ENCODE peak calls at places on chromosomes 5 and 9, in nine cellular contexts. J, O, N, Y, E, R, X, Q and L are unnamed samples.
A peak's percentile ranks its signal among the peaks of the same experiment; 100 is the strongest.

GRCh38 chr5:42874621-42875198 is 63.0 kb upstream of the SELENOP start:
- DNase-seq in J (no peak), O (no peak), N (no peak), Y (no peak), E (no peak), R (no peak), X (no peak), Q (no peak), L (no peak)

GRCh38 chr9:89022902-89023301 is 31.6 kb downstream of the S1PR3 start:
- DNase-seq in J (no peak), O (peak; percentile 61), N (peak; percentile 35), Y (no peak), E (peak; percentile 82), R (peak; percentile 66), X (no peak), Q (peak; percentile 40), L (peak; percentile 55)

GRCh38 chr5:80238078-80238477 is 17.8 kb downstream of the SERINC5 start:
- DNase-seq in J (no peak), O (no peak), N (no peak), Y (no peak), E (no peak), R (no peak), X (no peak), Q (no peak), L (no peak)

GRCh38 chr9:3059781-3060468 is 216.0 kb upstream of the PUM3 start:
- DNase-seq in J (no peak), O (no peak), N (no peak), Y (no peak), E (no peak), R (no peak), X (no peak), Q (no peak), L (no peak)

GRCh38 chr9:20507431-20507830 is 114.9 kb downstream of the MLLT3 start:
- DNase-seq in J (no peak), O (no peak), N (no peak), Y (no peak), E (no peak), R (no peak), X (no peak), Q (no peak), L (no peak)

GRCh38 chr5:165630211-165630866 is 2124.9 kb downstream of the MAT2B start:
- DNase-seq in J (peak; percentile 22), O (no peak), N (peak; percentile 29), Y (peak; percentile 24), E (no peak), R (peak; percentile 17), X (no peak), Q (peak; percentile 30), L (no peak)

GRCh38 chr9:119556129-119556875 is 187.1 kb upstream of the BRINP1 start:
- DNase-seq in J (peak; percentile 71), O (peak; percentile 65), N (peak; percentile 80), Y (peak; percentile 52), E (peak; percentile 26), R (peak; percentile 39), X (peak; percentile 92), Q (peak; percentile 74), L (no peak)

GRCh38 chr9:97570899-97571298 is 62.3 kb downstream of the TSTD2 start:
- DNase-seq in J (no peak), O (peak; percentile 93), N (no peak), Y (no peak), E (peak; percentile 45), R (no peak), X (peak; percentile 32), Q (no peak), L (no peak)

GRCh38 chr5:124921694-124922093 is 175.3 kb upstream of the ZNF608 start:
- DNase-seq in J (no peak), O (no peak), N (no peak), Y (no peak), E (no peak), R (no peak), X (no peak), Q (no peak), L (no peak)

GRCh38 chr9:120886490-120886967 is 9.5 kb upstream of the PHF19 start:
- DNase-seq in J (no peak), O (peak; percentile 60), N (no peak), Y (no peak), E (no peak), R (no peak), X (no peak), Q (no peak), L (no peak)

GRCh38 chr5:144478532-144478931 is 307.9 kb downstream of the KCTD16 start:
- DNase-seq in J (no peak), O (no peak), N (no peak), Y (no peak), E (no peak), R (no peak), X (no peak), Q (no peak), L (no peak)

GRCh38 chr9:128409998-128410397 is 10.7 kb upstream of the CERCAM start:
- DNase-seq in J (no peak), O (no peak), N (no peak), Y (peak; percentile 33), E (no peak), R (no peak), X (no peak), Q (no peak), L (no peak)

GRCh38 chr5:57777174-57777581 is 294.6 kb upstream of the ACTBL2 start:
- DNase-seq in J (no peak), O (no peak), N (no peak), Y (no peak), E (no peak), R (no peak), X (no peak), Q (no peak), L (no peak)

GRCh38 chr5:134549714-134550113 is 24.2 kb downstream of the JADE2 start:
- DNase-seq in J (no peak), O (no peak), N (peak; percentile 8), Y (no peak), E (no peak), R (no peak), X (no peak), Q (no peak), L (no peak)

GRCh38 chr5:102922839-102923477 is 167.9 kb downstream of the PAM start:
- DNase-seq in J (no peak), O (no peak), N (peak; percentile 63), Y (no peak), E (no peak), R (no peak), X (no peak), Q (no peak), L (no peak)

GRCh38 chr9:23073136-23073535 is 626.5 kb downstream of the DMRTA1 start:
- DNase-seq in J (no peak), O (no peak), N (peak; percentile 15), Y (no peak), E (no peak), R (no peak), X (no peak), Q (no peak), L (no peak)

GRCh38 chr9:69621735-69622460 is 50.3 kb downstream of the APBA1 start:
- DNase-seq in J (no peak), O (no peak), N (no peak), Y (no peak), E (no peak), R (no peak), X (no peak), Q (no peak), L (no peak)

GRCh38 chr5:1934056-1934394 is 51.3 kb upstream of the IRX4 start:
- DNase-seq in J (no peak), O (no peak), N (no peak), Y (peak; percentile 28), E (no peak), R (no peak), X (no peak), Q (no peak), L (no peak)

DNA sequence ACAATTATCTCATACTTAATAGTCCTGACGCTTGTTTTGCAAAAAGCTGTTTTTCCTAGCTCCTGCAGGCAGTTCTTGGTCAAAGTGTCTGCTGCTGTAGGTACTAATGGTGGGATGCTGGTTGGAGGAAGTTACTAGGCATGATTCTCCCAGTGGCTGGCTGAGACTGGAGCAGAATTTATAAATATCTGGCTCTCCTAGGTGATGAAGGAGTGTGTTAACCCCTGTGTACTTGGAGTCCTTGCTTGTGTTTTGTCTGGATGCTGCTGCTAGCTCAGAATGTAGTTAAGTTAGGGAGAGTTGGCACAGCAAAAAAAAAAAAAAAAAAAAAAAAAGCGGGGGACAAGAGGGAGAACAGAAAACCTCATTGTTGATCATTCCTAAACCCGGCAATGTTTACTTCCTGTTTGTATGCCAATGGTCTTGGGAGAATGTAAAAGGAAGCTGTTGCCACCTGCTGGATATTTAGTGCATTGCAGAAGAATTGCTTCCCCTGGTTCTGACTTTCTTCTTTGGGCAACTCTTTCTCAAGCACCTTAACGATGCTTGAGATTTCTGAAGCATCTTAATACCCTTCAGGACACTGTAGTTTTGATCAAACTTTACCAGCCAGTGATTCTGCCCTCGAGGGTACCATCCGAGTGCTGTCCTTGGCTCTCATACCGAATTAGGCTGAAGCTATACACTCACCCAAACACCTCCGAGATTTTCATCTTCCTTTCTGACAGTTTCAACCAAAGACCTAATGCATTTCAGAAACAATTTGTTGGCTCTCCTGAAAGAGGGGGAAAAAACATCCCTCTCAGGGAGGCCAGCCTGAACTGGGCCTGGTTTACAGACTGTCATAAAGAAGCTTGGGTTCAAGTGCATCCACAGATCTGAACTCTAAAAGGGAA is 71.7 kb upstream of the WWC1 start:
- DNase-seq in J (no peak), O (no peak), N (peak; percentile 72), Y (peak; percentile 76), E (peak; percentile 31), R (peak; percentile 74), X (no peak), Q (peak; percentile 55), L (no peak)
- H3K4me3 ChIP-seq in J (no peak overlapping the region), O (peak overlapping the region; percentile 39), N (no peak overlapping the region), Y (no peak overlapping the region), E (no peak overlapping the region), R (no peak overlapping the region), X (peak overlapping the region; percentile 18), Q (peak overlapping the region; percentile 17), L (peak overlapping the region; percentile 21)

GRCh38 chr5:20231040-20231439 is 243.0 kb upstream of the CDH18 start:
- DNase-seq in J (no peak), O (no peak), N (no peak), Y (no peak), E (no peak), R (no peak), X (no peak), Q (no peak), L (no peak)
- TF ChIP-seq CTCF in J (no peak), O (no peak), N (no peak), Y (no peak), E (no peak), R (no peak), X (no peak), Q (no peak), L (no peak)

GRCh38 chr9:108869092-108869725 is 7.1 kb downstream of the ACTL7A start:
- DNase-seq in J (no peak), O (no peak), N (no peak), Y (no peak), E (no peak), R (no peak), X (no peak), Q (no peak), L (no peak)
- TF ChIP-seq POLR2A in J (no peak), O (no peak), N (no peak), Y (no peak), E (no peak), R (no peak), X (no peak), Q (no peak), L (no peak)

DNA sequence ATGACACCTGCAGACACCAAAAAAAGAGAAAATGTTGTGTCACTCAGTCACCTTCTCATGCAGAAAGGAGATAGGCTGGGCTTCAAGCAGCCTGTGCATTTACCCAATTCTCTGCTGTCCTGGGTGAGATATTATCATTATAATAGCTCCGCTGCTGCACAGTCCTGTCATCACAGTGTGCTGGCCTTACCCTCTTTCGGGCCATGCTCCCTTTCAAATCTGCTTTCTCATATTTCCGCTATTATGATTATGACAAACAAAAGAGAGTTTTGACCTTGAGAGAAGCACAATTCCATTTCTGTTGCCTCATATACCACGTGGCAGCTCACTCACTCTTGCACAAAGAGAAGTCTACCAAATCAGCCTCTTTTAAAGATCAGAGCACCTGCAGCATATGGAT is 1350.1 kb upstream of the ACO1 start:
- DNase-seq in J (no peak), O (no peak), N (no peak), Y (no peak), E (no peak), R (no peak), X (no peak), Q (no peak), L (no peak)
- H3K4me3 ChIP-seq in J (no peak overlapping the region), O (no peak overlapping the region), N (no peak overlapping the region), Y (no peak overlapping the region), E (no peak overlapping the region), R (no peak overlapping the region), X (no peak overlapping the region), Q (no peak overlapping the region), L (no peak overlapping the region)